ENCODE peak calls at places on chromosome 6, in eight cellular contexts. K, U, L, Q, D, M, O and J are unnamed samples.

GRCh38 chr6:40426341-40427066 is 160.7 kb downstream of the LRFN2 start:
- DNase-seq in M (no peak), O (no peak), L (no peak), D (no peak), U (no peak), Q (no peak), K (no peak), J (no peak)

GRCh38 chr6:9143140-9143539 is 707.8 kb upstream of the SLC35B3 start:
- DNase-seq in U (no peak), M (no peak), O (no peak), Q (no peak), K (no peak), D (no peak), L (no peak), J (no peak)

GRCh38 chr6:84137989-84138575 is 89.4 kb downstream of the CEP162 start:
- DNase-seq in D (no peak), Q (no peak), K (no peak), O (no peak), U (peak; percentile 15), M (no peak), L (no peak), J (no peak)

GRCh38 chr6:41689171-41690008 is 46.0 kb downstream of the TFEB start:
- DNase-seq in U (peak; percentile 36), Q (no peak), K (no peak), O (peak; percentile 65), D (no peak), L (peak; percentile 37), M (peak; percentile 29), J (no peak)

GRCh38 chr6:44788387-44788981 is 401.0 kb downstream of the CDC5L start:
- DNase-seq in U (peak; percentile 40), Q (no peak), O (no peak), M (no peak), L (no peak), D (no peak), K (no peak), J (no peak)

GRCh38 chr6:142682985-142683384 is 262.0 kb downstream of the HIVEP2 start:
- DNase-seq in M (no peak), L (no peak), Q (no peak), O (no peak), K (no peak), U (no peak), D (no peak), J (no peak)

GRCh38 chr6:110852769-110853168 is 21.8 kb upstream of the AMD1 start:
- DNase-seq in D (no peak), U (no peak), M (peak; percentile 23), O (no peak), Q (no peak), K (no peak), L (no peak), J (no peak)

GRCh38 chr6:97068211-97068610 is 143.7 kb downstream of the KLHL32 start:
- DNase-seq in U (peak; percentile 49), Q (no peak), D (peak; percentile 6), O (no peak), M (peak; percentile 48), K (no peak), L (no peak), J (peak; percentile 11)

GRCh38 chr6:121647905-121648304 is 212.5 kb downstream of the GJA1 start:
- DNase-seq in Q (no peak), M (no peak), O (no peak), K (no peak), D (no peak), U (peak; percentile 78), L (no peak), J (no peak)

GRCh38 chr6:82651845-82652333 is 288.3 kb downstream of the TPBG start:
- DNase-seq in Q (no peak), O (no peak), U (no peak), M (no peak), L (no peak), D (no peak), K (no peak), J (no peak)

GRCh38 chr6:130417951-130418350 is 52.1 kb downstream of the TMEM200A start:
- DNase-seq in D (no peak), O (no peak), L (no peak), M (no peak), U (peak; percentile 74), Q (no peak), K (no peak), J (no peak)

GRCh38 chr6:68638225-68638900 is 3.3 kb downstream of the ADGRB3 start:
- DNase-seq in O (peak; percentile 36), U (peak; percentile 47), Q (no peak), D (peak; percentile 9), K (peak; percentile 44), L (no peak), M (peak; percentile 51), J (peak; percentile 32)

GRCh38 chr6:50116390-50116789 is 66.7 kb upstream of the DEFB112 start:
- DNase-seq in O (no peak), U (no peak), Q (no peak), M (no peak), K (no peak), D (no peak), L (no peak), J (no peak)

GRCh38 chr6:158654960-158655485 is 5.2 kb downstream of the SYTL3 start:
- DNase-seq in K (no peak), M (peak; percentile 72), U (peak; percentile 79), D (no peak), L (no peak), Q (no peak), O (no peak), J (no peak)

GRCh38 chr6:45229416-45229815 is 98.7 kb upstream of the RUNX2 start:
- DNase-seq in Q (no peak), M (no peak), L (no peak), O (no peak), K (no peak), D (no peak), U (no peak), J (no peak)

GRCh38 chr6:44699851-44700250 is 312.3 kb downstream of the CDC5L start:
- DNase-seq in O (no peak), K (no peak), M (no peak), U (no peak), D (no peak), Q (no peak), L (no peak), J (no peak)

GRCh38 chr6:37155394-37156312 is 14.3 kb upstream of the PIM1 start:
- DNase-seq in Q (no peak), L (no peak), U (no peak), K (no peak), D (no peak), O (peak; percentile 40), M (no peak), J (peak; percentile 56)
- TF ChIP-seq POLR2A in Q (no peak), L (no peak), U (no peak), K (no peak), D (no peak), O (no peak), M (no peak), J (no peak)

GRCh38 chr6:35363293-35363750 is 21.0 kb downstream of the PPARD start:
- DNase-seq in O (no peak), L (no peak), D (no peak), U (peak; percentile 39), Q (no peak), K (peak; percentile 50), M (peak; percentile 72), J (peak; percentile 86)
- TF ChIP-seq POLR2A in O (no peak), L (no peak), D (no peak), U (no peak), Q (no peak), K (no peak), M (no peak), J (peak; percentile 88)

GRCh38 chr6:2765166-2765895 is at the start of gene WRNIP1:
- DNase-seq in M (peak; percentile 99), K (peak; percentile 100), Q (peak; percentile 99), O (peak; percentile 99), D (peak; percentile 84), L (peak; percentile 99), U (peak; percentile 99), J (peak; percentile 100)

GRCh38 chr6:2763876-2764540 is 1.2 kb upstream of the WRNIP1 start:
- DNase-seq in D (no peak), L (no peak), Q (no peak), O (no peak), K (no peak), M (peak; percentile 71), U (no peak), J (no peak)

GRCh38 chr6:2763345-2763841 is 1.8 kb upstream of the WRNIP1 start:
- DNase-seq in O (no peak), U (no peak), Q (peak; percentile 80), M (peak; percentile 95), L (no peak), D (no peak), K (peak; percentile 43), J (no peak)

GRCh38 chr6:2765896-2766766 is 938 bp downstream of the WRNIP1 start:
- DNase-seq in K (peak; percentile 67), O (peak; percentile 53), Q (peak; percentile 70), M (peak; percentile 67), D (peak; percentile 23), L (peak; percentile 78), U (peak; percentile 30), J (peak; percentile 68)

DNA sequence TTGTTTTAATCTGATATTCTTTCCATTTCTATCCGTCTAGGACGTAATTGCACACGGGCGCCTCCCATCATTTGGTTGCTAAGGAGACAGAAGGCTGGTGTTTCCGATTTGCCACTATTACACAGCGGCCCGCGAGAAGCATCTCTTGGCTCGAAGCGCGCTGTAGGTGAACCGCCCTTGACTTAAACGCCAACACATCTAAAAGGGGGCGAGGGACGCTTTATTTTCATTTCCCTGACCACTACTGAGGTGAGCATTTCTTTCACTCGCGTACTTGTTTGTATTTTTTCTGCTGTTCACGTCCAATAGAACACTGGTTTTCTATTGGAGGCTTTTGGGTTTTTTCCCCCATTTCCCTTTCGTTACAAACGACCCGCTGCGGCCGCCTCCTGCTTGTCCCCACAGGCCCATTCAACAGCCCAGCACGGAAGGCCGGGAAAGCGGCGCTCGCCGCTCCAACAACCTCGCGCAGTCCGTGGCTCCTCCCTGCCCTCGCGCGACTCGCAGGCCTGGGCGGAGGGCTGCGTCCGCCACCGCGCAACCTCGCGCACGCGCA is 505 bp upstream of the WRNIP1 start:
- DNase-seq in M (peak; percentile 85), D (peak; percentile 47), U (peak; percentile 70), L (no peak), K (peak; percentile 51), O (no peak), Q (peak; percentile 69), J (peak; percentile 97)
- TF ChIP-seq POLR2A in M (peak; percentile 66), D (peak; percentile 79), U (peak; percentile 93), L (no peak), K (no peak), O (no peak), Q (no peak), J (peak; percentile 91)

GRCh38 chr6:18122128-18123093 is at the start of gene NHLRC1:
- DNase-seq in O (peak; percentile 91), Q (peak; percentile 92), M (peak; percentile 61), L (peak; percentile 94), U (peak; percentile 82), K (peak; percentile 93), D (peak; percentile 58), J (no peak)
- TF ChIP-seq POLR2A in O (no peak), Q (peak; percentile 60), M (no peak), L (peak; percentile 50), U (no peak), K (peak; percentile 50), D (peak; percentile 64), J (no peak)